ENCODE peak calls at places on chromosome 6, in six cellular contexts. P is breast epithelium, V is right lobe of liver, N is gastrocnemius medialis, Q is stomach, D is HCT116. Y is an unnamed sample.

GRCh38 chr6:21273451-21273850 is 320.1 kb upstream of the SOX4 start:
- DNase-seq in Q (no peak), P (no peak), N (no peak), D (no peak), V (no peak), Y (no peak)

GRCh38 chr6:24402697-24403500 is at the start of gene MRS2:
- DNase-seq in D (peak; percentile 92), Q (peak; percentile 94), P (peak; percentile 88), N (peak; percentile 81), V (peak; percentile 88), Y (peak; percentile 82)

GRCh38 chr6:137309078-137309762 is 90.0 kb upstream of the IFNGR1 start:
- DNase-seq in V (peak; percentile 84), N (peak; percentile 18), P (peak; percentile 83), Q (peak; percentile 86), D (peak; percentile 22), Y (peak; percentile 75)

GRCh38 chr6:34331361-34332050 is 61.0 kb downstream of the NUDT3 start:
- DNase-seq in Q (no peak), D (no peak), V (no peak), P (no peak), N (no peak), Y (no peak)

GRCh38 chr6:97085772-97086171 is 161.2 kb downstream of the KLHL32 start:
- DNase-seq in D (no peak), N (no peak), V (no peak), Q (no peak), P (no peak), Y (no peak)

GRCh38 chr6:23980965-23981364 is 145.1 kb upstream of the NRSN1 start:
- DNase-seq in Q (no peak), P (no peak), N (no peak), V (no peak), D (no peak), Y (no peak)

GRCh38 chr6:156336096-156336495 is 441.1 kb upstream of the ARID1B start:
- DNase-seq in N (no peak), V (no peak), P (no peak), Q (no peak), D (no peak), Y (no peak)

GRCh38 chr6:6781172-6781876 is 192.8 kb downstream of the LY86 start:
- DNase-seq in N (peak; percentile 24), D (peak; percentile 68), Q (no peak), V (no peak), P (peak; percentile 74), Y (no peak)

GRCh38 chr6:100475554-100476325 is 11.0 kb upstream of the SIM1 start:
- DNase-seq in D (no peak), V (no peak), P (no peak), N (no peak), Q (no peak), Y (no peak)

GRCh38 chr6:151196571-151196970 is 43.2 kb upstream of the AKAP12 start:
- DNase-seq in V (no peak), P (no peak), N (peak; percentile 18), Q (peak; percentile 30), D (no peak), Y (peak; percentile 87)

GRCh38 chr6:111524252-111524651 is 41.2 kb upstream of the REV3L start:
- DNase-seq in P (no peak), Q (no peak), D (no peak), V (no peak), N (no peak), Y (no peak)

GRCh38 chr6:151179321-151179720 is 60.4 kb upstream of the AKAP12 start:
- DNase-seq in D (no peak), P (no peak), V (no peak), N (no peak), Q (no peak), Y (no peak)

GRCh38 chr6:41608443-41609151 is 29.7 kb upstream of the MDFI start:
- DNase-seq in V (no peak), N (no peak), P (no peak), Q (no peak), D (no peak), Y (no peak)

DNA sequence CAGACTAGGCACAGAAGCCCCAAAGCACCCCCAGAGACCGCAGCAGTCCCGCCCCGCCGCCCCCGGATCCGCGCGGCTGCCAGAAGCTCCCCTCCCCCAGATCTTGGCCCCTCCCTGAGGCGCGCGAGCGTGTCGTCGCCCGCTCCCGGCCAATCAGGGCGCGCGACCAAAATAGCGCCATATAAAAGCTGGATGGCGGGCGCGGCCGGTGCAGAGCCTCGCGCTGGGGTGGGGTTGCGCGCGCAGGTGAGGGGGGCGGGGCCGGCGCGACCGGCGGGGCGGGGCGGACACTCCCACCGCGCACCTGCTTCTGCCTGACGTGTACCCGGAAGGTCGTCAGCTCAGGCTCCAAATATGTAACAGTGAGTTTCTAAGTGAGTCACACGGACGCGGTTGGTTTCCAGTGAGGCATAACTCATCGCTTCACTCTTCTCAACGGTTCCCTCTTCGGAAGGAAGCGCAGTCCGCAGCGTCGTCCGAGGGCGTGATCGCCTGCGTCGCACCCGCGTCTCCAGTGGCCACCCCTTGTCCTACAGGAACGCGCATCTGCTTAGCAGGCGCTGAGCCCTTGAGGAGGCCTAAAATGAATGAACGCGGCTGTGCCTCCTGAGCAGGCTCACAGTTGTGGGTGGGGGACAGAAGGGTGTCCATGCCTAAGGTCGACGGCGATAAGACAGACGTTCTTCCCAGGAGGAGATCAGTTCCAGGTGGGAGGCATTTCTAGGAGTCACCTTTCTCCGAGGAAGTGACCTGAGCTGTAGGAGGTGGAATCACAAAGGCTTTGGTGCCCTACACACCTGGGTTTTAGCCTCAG is 50.6 kb upstream of the EZR start:
- DNase-seq in V (peak; percentile 86), P (peak; percentile 94), D (peak; percentile 99), Q (peak; percentile 96), N (peak; percentile 61), Y (peak; percentile 97)
- TF ChIP-seq CTCF in V (no peak), P (peak; percentile 14), D (peak; percentile 34), Q (no peak), N (peak; percentile 5), Y (no peak)

GRCh38 chr6:131811510-131811909 is 3.7 kb downstream of the ENPP1 start:
- DNase-seq in Q (no peak), N (no peak), D (no peak), P (no peak), V (no peak), Y (no peak)

GRCh38 chr6:131808460-131809269 is 845 bp downstream of the ENPP1 start:
- DNase-seq in P (no peak), N (no peak), D (no peak), Q (no peak), V (no peak), Y (no peak)

GRCh38 chr6:131807321-131807643 is 538 bp upstream of the ENPP1 start:
- DNase-seq in D (no peak), Q (no peak), P (no peak), V (no peak), N (no peak), Y (no peak)

GRCh38 chr6:131803007-131803769 is 4.6 kb upstream of the ENPP1 start:
- DNase-seq in P (no peak), V (no peak), N (no peak), Q (no peak), D (no peak), Y (no peak)

GRCh38 chr6:131807644-131808459 is at the start of gene ENPP1:
- DNase-seq in Q (peak; percentile 69), D (peak; percentile 21), V (peak; percentile 79), P (peak; percentile 71), N (peak; percentile 48), Y (peak; percentile 93)
- TF ChIP-seq POLR2A in Q (no peak), D (peak; percentile 64), V (peak; percentile 61), P (no peak), N (no peak), Y (no peak)

GRCh38 chr6:15244605-15245360 is 1.1 kb upstream of the JARID2 start:
- DNase-seq in V (peak; percentile 86), N (peak; percentile 89), D (no peak), P (peak; percentile 74), Q (peak; percentile 80), Y (peak; percentile 96)
- TF ChIP-seq CTCF in V (no peak), N (no peak), D (no peak), P (no peak), Q (no peak), Y (no peak)

GRCh38 chr6:12528581-12529363 is 187.8 kb upstream of the PHACTR1 start:
- DNase-seq in Q (no peak), N (no peak), P (no peak), D (no peak), V (no peak), Y (no peak)
- TF ChIP-seq POLR2A in Q (no peak), N (no peak), P (no peak), D (no peak), V (no peak), Y (no peak)

DNA sequence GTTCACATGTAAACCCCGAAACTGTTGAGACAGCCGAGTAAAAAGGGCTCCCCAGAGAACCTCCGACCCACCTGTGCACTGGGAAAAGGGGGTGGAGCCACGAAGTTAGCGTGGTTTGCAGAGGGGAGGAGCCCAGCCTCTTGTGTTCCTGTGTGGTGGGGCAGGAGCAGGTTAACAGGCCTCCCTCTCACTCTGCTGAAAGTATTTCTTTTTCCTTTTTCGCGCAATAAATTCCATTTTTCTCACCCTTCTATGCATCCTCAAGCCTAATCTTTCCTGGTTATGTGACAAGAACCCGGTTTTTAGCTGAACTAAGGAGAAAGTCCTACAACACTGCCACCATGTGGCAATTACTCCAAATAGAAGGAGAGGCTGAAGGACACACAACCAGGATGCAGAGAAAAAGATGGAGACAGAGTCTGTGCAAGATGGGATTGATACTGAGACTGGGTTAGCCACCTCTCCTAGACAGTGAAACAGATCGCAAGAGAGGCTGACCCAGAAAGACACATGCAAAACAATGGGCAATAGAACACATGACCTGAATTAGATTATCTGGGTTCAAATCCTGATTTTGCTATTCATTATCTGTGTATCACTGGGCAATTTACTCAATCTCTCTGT is 168.7 kb upstream of the PRSS16 start:
- DNase-seq in N (no peak), V (peak; percentile 47), P (no peak), Q (peak; percentile 31), D (peak; percentile 52), Y (peak; percentile 18)
- TF ChIP-seq CTCF in N (peak; percentile 50), V (peak; percentile 72), P (peak; percentile 66), Q (peak; percentile 61), D (peak; percentile 72), Y (peak; percentile 20)

DNA sequence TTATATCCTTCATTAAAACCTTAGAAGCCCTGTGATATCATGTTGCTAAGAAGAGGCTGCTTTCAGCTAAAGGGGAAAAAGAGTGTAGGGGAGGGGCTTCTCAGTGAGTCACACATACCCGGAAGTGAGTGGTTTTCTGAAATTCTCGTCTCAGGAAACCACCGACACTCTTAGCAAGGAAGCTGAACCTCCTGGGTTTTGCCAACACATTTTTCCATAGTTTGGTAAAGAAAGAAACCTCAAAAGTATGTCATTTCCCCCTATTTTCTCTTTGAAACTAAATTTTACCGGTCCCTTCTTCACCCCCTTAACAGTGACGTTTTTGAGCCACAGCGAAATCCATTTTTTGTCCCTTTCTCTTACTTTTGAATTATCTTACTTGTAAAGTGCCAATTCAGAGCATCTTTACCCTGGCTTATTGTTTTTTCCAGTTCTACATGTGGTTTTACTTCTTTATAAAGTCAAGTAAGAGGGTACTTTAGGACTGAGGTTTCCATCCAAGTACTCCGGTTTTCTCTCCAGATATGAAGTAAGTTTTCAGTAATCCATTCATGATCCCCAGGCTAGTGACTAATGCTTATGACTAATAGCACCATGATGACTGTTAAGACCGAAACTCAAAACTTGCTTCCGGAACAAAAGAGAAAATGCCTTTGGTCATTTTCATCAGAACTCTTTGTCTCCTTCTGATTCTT is 219.3 kb downstream of the ARHGAP18 start:
- DNase-seq in N (no peak), Q (no peak), V (no peak), D (peak; percentile 94), P (no peak), Y (peak; percentile 66)
- TF ChIP-seq POLR2A in N (peak; percentile 30), Q (no peak), V (no peak), D (peak; percentile 52), P (no peak), Y (no peak)

Y was measured in lower leg skin.